ENCODE peak calls at places on chromosome 9, in seven cellular contexts. One of them, this sample, is unnamed.

GRCh38 chr9:98360176-98360708 is 104.8 kb upstream of the TBC1D2 start:
- DNase-seq in HS-27A: no peak
- DNase-seq in neural progenitor cell: peak
- DNase-seq in activated T-cell treated with anti-CD3 and anti-CD28 coated beads, Interleukin-2, amount 50 U/mL, for 72 hours: no peak
- DNase-seq in amniotic stem cell: no peak
- DNase-seq in small intestine: no peak
- DNase-seq in NCI-H2081: no peak
- DNase-seq in this sample: no peak

GRCh38 chr9:37909326-37909725 is 5.4 kb upstream of the SLC25A51 start:
- DNase-seq in HS-27A: no peak
- DNase-seq in neural progenitor cell: no peak
- DNase-seq in activated T-cell treated with anti-CD3 and anti-CD28 coated beads, Interleukin-2, amount 50 U/mL, for 72 hours: no peak
- DNase-seq in amniotic stem cell: no peak
- DNase-seq in small intestine: no peak
- DNase-seq in NCI-H2081: no peak
- DNase-seq in this sample: no peak

GRCh38 chr9:22214021-22214420 is 204.9 kb upstream of the CDKN2B start:
- DNase-seq in HS-27A: no peak
- DNase-seq in neural progenitor cell: no peak
- DNase-seq in activated T-cell treated with anti-CD3 and anti-CD28 coated beads, Interleukin-2, amount 50 U/mL, for 72 hours: no peak
- DNase-seq in amniotic stem cell: no peak
- DNase-seq in small intestine: no peak
- DNase-seq in NCI-H2081: peak
- DNase-seq in this sample: no peak

GRCh38 chr9:73157811-73158210 is 6.1 kb downstream of the ANXA1 start:
- DNase-seq in HS-27A: no peak
- DNase-seq in neural progenitor cell: no peak
- DNase-seq in activated T-cell treated with anti-CD3 and anti-CD28 coated beads, Interleukin-2, amount 50 U/mL, for 72 hours: no peak
- DNase-seq in amniotic stem cell: no peak
- DNase-seq in small intestine: no peak
- DNase-seq in NCI-H2081: no peak
- DNase-seq in this sample: no peak

GRCh38 chr9:6055213-6055612 is 39.8 kb upstream of the RANBP6 start:
- DNase-seq in HS-27A: peak
- DNase-seq in neural progenitor cell: peak
- DNase-seq in activated T-cell treated with anti-CD3 and anti-CD28 coated beads, Interleukin-2, amount 50 U/mL, for 72 hours: peak
- DNase-seq in amniotic stem cell: peak
- DNase-seq in small intestine: peak
- DNase-seq in NCI-H2081: peak
- DNase-seq in this sample: peak

GRCh38 chr9:21830589-21830988 is 28.2 kb downstream of the MTAP start:
- DNase-seq in HS-27A: no peak
- DNase-seq in neural progenitor cell: no peak
- DNase-seq in activated T-cell treated with anti-CD3 and anti-CD28 coated beads, Interleukin-2, amount 50 U/mL, for 72 hours: no peak
- DNase-seq in amniotic stem cell: no peak
- DNase-seq in small intestine: no peak
- DNase-seq in NCI-H2081: no peak
- DNase-seq in this sample: no peak

GRCh38 chr9:104506565-104506964 is 2.5 kb downstream of the OR13F1 start:
- DNase-seq in HS-27A: no peak
- DNase-seq in neural progenitor cell: no peak
- DNase-seq in activated T-cell treated with anti-CD3 and anti-CD28 coated beads, Interleukin-2, amount 50 U/mL, for 72 hours: no peak
- DNase-seq in amniotic stem cell: no peak
- DNase-seq in small intestine: no peak
- DNase-seq in NCI-H2081: no peak
- DNase-seq in this sample: no peak

GRCh38 chr9:353077-353476 is 138.4 kb downstream of the DOCK8 start:
- DNase-seq in HS-27A: no peak
- DNase-seq in neural progenitor cell: no peak
- DNase-seq in activated T-cell treated with anti-CD3 and anti-CD28 coated beads, Interleukin-2, amount 50 U/mL, for 72 hours: no peak
- DNase-seq in amniotic stem cell: no peak
- DNase-seq in small intestine: no peak
- DNase-seq in NCI-H2081: no peak
- DNase-seq in this sample: peak

GRCh38 chr9:114371986-114372917 is 15.5 kb downstream of the AKNA start:
- DNase-seq in HS-27A: no peak
- DNase-seq in neural progenitor cell: no peak
- DNase-seq in activated T-cell treated with anti-CD3 and anti-CD28 coated beads, Interleukin-2, amount 50 U/mL, for 72 hours: peak
- DNase-seq in amniotic stem cell: no peak
- DNase-seq in small intestine: peak
- DNase-seq in NCI-H2081: no peak
- DNase-seq in this sample: no peak

GRCh38 chr9:117412841-117413240 is 2.0 kb downstream of the ASTN2 start:
- DNase-seq in HS-27A: no peak
- DNase-seq in neural progenitor cell: peak
- DNase-seq in activated T-cell treated with anti-CD3 and anti-CD28 coated beads, Interleukin-2, amount 50 U/mL, for 72 hours: no peak
- DNase-seq in amniotic stem cell: no peak
- DNase-seq in small intestine: no peak
- DNase-seq in NCI-H2081: no peak
- DNase-seq in this sample: no peak

GRCh38 chr9:85516976-85517637 is 224.6 kb downstream of the AGTPBP1 start:
- DNase-seq in HS-27A: no peak
- DNase-seq in neural progenitor cell: no peak
- DNase-seq in activated T-cell treated with anti-CD3 and anti-CD28 coated beads, Interleukin-2, amount 50 U/mL, for 72 hours: no peak
- DNase-seq in amniotic stem cell: no peak
- DNase-seq in small intestine: no peak
- DNase-seq in NCI-H2081: no peak
- DNase-seq in this sample: no peak

GRCh38 chr9:81649475-81649874 is 39.9 kb downstream of the TLE1 start:
- DNase-seq in HS-27A: no peak
- DNase-seq in neural progenitor cell: peak
- DNase-seq in activated T-cell treated with anti-CD3 and anti-CD28 coated beads, Interleukin-2, amount 50 U/mL, for 72 hours: no peak
- DNase-seq in amniotic stem cell: no peak
- DNase-seq in small intestine: peak
- DNase-seq in NCI-H2081: peak
- DNase-seq in this sample: no peak